ENCODE peak calls at places on chromosomes 4 and X, in seven cellular contexts. One of them, this sample, is unnamed.

GRCh38 chr4:39539026-39539690 is 11.9 kb upstream of the UGDH start:
- DNase-seq in activated T-helper 1 cell treated with Interleukin-2 at 50 U/mL for 16 hours: no peak
- DNase-seq in skeletal muscle cell: no peak
- DNase-seq in cardiac muscle cell: no peak
- DNase-seq in stimulated activated CD8-positive, alpha-beta memory T cell treated with anti-CD3 and anti-CD28 coated beads, Interleukin-15, amount 100 ng/mL, for 4 hours: no peak
- DNase-seq in foreskin melanocyte: peak; percentile 16
- DNase-seq in choroid plexus epithelial cell: peak; percentile 81
- DNase-seq in this sample: peak; percentile 89

GRCh38 chr4:146330392-146330791 is 116.1 kb downstream of the REELD1 start:
- DNase-seq in activated T-helper 1 cell treated with Interleukin-2 at 50 U/mL for 16 hours: no peak
- DNase-seq in skeletal muscle cell: no peak
- DNase-seq in cardiac muscle cell: no peak
- DNase-seq in stimulated activated CD8-positive, alpha-beta memory T cell treated with anti-CD3 and anti-CD28 coated beads, Interleukin-15, amount 100 ng/mL, for 4 hours: no peak
- DNase-seq in foreskin melanocyte: no peak
- DNase-seq in choroid plexus epithelial cell: peak; percentile 24
- DNase-seq in this sample: no peak

GRCh38 chrX:105375816-105376215 is 155.3 kb upstream of the TEX13A start:
- DNase-seq in activated T-helper 1 cell treated with Interleukin-2 at 50 U/mL for 16 hours: no peak
- DNase-seq in skeletal muscle cell: peak; percentile 35
- DNase-seq in cardiac muscle cell: peak; percentile 77
- DNase-seq in stimulated activated CD8-positive, alpha-beta memory T cell treated with anti-CD3 and anti-CD28 coated beads, Interleukin-15, amount 100 ng/mL, for 4 hours: no peak
- DNase-seq in foreskin melanocyte: peak; percentile 11
- DNase-seq in choroid plexus epithelial cell: peak; percentile 85
- DNase-seq in this sample: no peak

GRCh38 chrX:2500091-2500680 is 590 bp downstream of the DHRSX start:
- DNase-seq in activated T-helper 1 cell treated with Interleukin-2 at 50 U/mL for 16 hours: no peak
- DNase-seq in skeletal muscle cell: peak; percentile 15
- DNase-seq in cardiac muscle cell: peak; percentile 50
- DNase-seq in stimulated activated CD8-positive, alpha-beta memory T cell treated with anti-CD3 and anti-CD28 coated beads, Interleukin-15, amount 100 ng/mL, for 4 hours: no peak
- DNase-seq in foreskin melanocyte: peak; percentile 46
- DNase-seq in choroid plexus epithelial cell: peak; percentile 58
- DNase-seq in this sample: peak; percentile 14

GRCh38 chrX:23883737-23884354 is 23.9 kb downstream of the APOO start:
- DNase-seq in activated T-helper 1 cell treated with Interleukin-2 at 50 U/mL for 16 hours: no peak
- DNase-seq in skeletal muscle cell: peak; percentile 65
- DNase-seq in cardiac muscle cell: peak; percentile 63
- DNase-seq in stimulated activated CD8-positive, alpha-beta memory T cell treated with anti-CD3 and anti-CD28 coated beads, Interleukin-15, amount 100 ng/mL, for 4 hours: no peak
- DNase-seq in foreskin melanocyte: no peak
- DNase-seq in choroid plexus epithelial cell: peak; percentile 80
- DNase-seq in this sample: peak; percentile 36

GRCh38 chr4:125728568-125728967 is 413.8 kb downstream of the FAT4 start:
- DNase-seq in activated T-helper 1 cell treated with Interleukin-2 at 50 U/mL for 16 hours: no peak
- DNase-seq in skeletal muscle cell: peak; percentile 92
- DNase-seq in cardiac muscle cell: peak; percentile 92
- DNase-seq in stimulated activated CD8-positive, alpha-beta memory T cell treated with anti-CD3 and anti-CD28 coated beads, Interleukin-15, amount 100 ng/mL, for 4 hours: no peak
- DNase-seq in foreskin melanocyte: peak; percentile 11
- DNase-seq in choroid plexus epithelial cell: peak; percentile 98
- DNase-seq in this sample: peak; percentile 3

GRCh38 chrX:7552758-7553157 is 290.2 kb upstream of the VCX start:
- DNase-seq in activated T-helper 1 cell treated with Interleukin-2 at 50 U/mL for 16 hours: no peak
- DNase-seq in skeletal muscle cell: no peak
- DNase-seq in cardiac muscle cell: no peak
- DNase-seq in stimulated activated CD8-positive, alpha-beta memory T cell treated with anti-CD3 and anti-CD28 coated beads, Interleukin-15, amount 100 ng/mL, for 4 hours: no peak
- DNase-seq in foreskin melanocyte: no peak
- DNase-seq in choroid plexus epithelial cell: no peak
- DNase-seq in this sample: peak; percentile 2

GRCh38 chr4:98642991-98643426 is 15.4 kb downstream of the TSPAN5 start:
- DNase-seq in activated T-helper 1 cell treated with Interleukin-2 at 50 U/mL for 16 hours: no peak
- DNase-seq in skeletal muscle cell: peak; percentile 59
- DNase-seq in cardiac muscle cell: peak; percentile 49
- DNase-seq in stimulated activated CD8-positive, alpha-beta memory T cell treated with anti-CD3 and anti-CD28 coated beads, Interleukin-15, amount 100 ng/mL, for 4 hours: no peak
- DNase-seq in foreskin melanocyte: no peak
- DNase-seq in choroid plexus epithelial cell: peak; percentile 78
- DNase-seq in this sample: no peak

GRCh38 chr4:75844151-75844662 is 58.0 kb downstream of the PPEF2 start:
- DNase-seq in activated T-helper 1 cell treated with Interleukin-2 at 50 U/mL for 16 hours: no peak
- DNase-seq in skeletal muscle cell: peak; percentile 94
- DNase-seq in cardiac muscle cell: peak; percentile 97
- DNase-seq in stimulated activated CD8-positive, alpha-beta memory T cell treated with anti-CD3 and anti-CD28 coated beads, Interleukin-15, amount 100 ng/mL, for 4 hours: no peak
- DNase-seq in foreskin melanocyte: peak; percentile 26
- DNase-seq in choroid plexus epithelial cell: peak; percentile 96
- DNase-seq in this sample: no peak

GRCh38 chrX:103376118-103376978 is at the start of gene BEX3:
- DNase-seq in activated T-helper 1 cell treated with Interleukin-2 at 50 U/mL for 16 hours: no peak
- DNase-seq in skeletal muscle cell: no peak
- DNase-seq in cardiac muscle cell: peak; percentile 77
- DNase-seq in stimulated activated CD8-positive, alpha-beta memory T cell treated with anti-CD3 and anti-CD28 coated beads, Interleukin-15, amount 100 ng/mL, for 4 hours: no peak
- DNase-seq in foreskin melanocyte: no peak
- DNase-seq in choroid plexus epithelial cell: peak; percentile 60
- DNase-seq in this sample: peak; percentile 61

GRCh38 chrX:156001667-156002021 is 4.1 kb downstream of the IL9R start:
- DNase-seq in activated T-helper 1 cell treated with Interleukin-2 at 50 U/mL for 16 hours: no peak
- DNase-seq in skeletal muscle cell: no peak
- DNase-seq in cardiac muscle cell: no peak
- DNase-seq in stimulated activated CD8-positive, alpha-beta memory T cell treated with anti-CD3 and anti-CD28 coated beads, Interleukin-15, amount 100 ng/mL, for 4 hours: no peak
- DNase-seq in foreskin melanocyte: no peak
- DNase-seq in choroid plexus epithelial cell: no peak
- DNase-seq in this sample: no peak

GRCh38 chrX:71543316-71543715 is 10.4 kb downstream of the OGT start:
- DNase-seq in activated T-helper 1 cell treated with Interleukin-2 at 50 U/mL for 16 hours: no peak
- DNase-seq in skeletal muscle cell: no peak
- DNase-seq in cardiac muscle cell: peak; percentile 51
- DNase-seq in stimulated activated CD8-positive, alpha-beta memory T cell treated with anti-CD3 and anti-CD28 coated beads, Interleukin-15, amount 100 ng/mL, for 4 hours: no peak
- DNase-seq in foreskin melanocyte: peak; percentile 54
- DNase-seq in choroid plexus epithelial cell: peak; percentile 68
- DNase-seq in this sample: no peak

GRCh38 chr4:176123710-176124407 is 58.2 kb downstream of the WDR17 start:
- DNase-seq in activated T-helper 1 cell treated with Interleukin-2 at 50 U/mL for 16 hours: no peak
- DNase-seq in skeletal muscle cell: no peak
- DNase-seq in cardiac muscle cell: peak; percentile 20
- DNase-seq in stimulated activated CD8-positive, alpha-beta memory T cell treated with anti-CD3 and anti-CD28 coated beads, Interleukin-15, amount 100 ng/mL, for 4 hours: no peak
- DNase-seq in foreskin melanocyte: no peak
- DNase-seq in choroid plexus epithelial cell: peak; percentile 33
- DNase-seq in this sample: peak; percentile 59

GRCh38 chrX:5397409-5397808 is 831.3 kb downstream of the NLGN4X start:
- DNase-seq in activated T-helper 1 cell treated with Interleukin-2 at 50 U/mL for 16 hours: no peak
- DNase-seq in skeletal muscle cell: no peak
- DNase-seq in cardiac muscle cell: no peak
- DNase-seq in stimulated activated CD8-positive, alpha-beta memory T cell treated with anti-CD3 and anti-CD28 coated beads, Interleukin-15, amount 100 ng/mL, for 4 hours: no peak
- DNase-seq in foreskin melanocyte: no peak
- DNase-seq in choroid plexus epithelial cell: no peak
- DNase-seq in this sample: no peak

GRCh38 chr4:165506780-165507305 is 128.0 kb downstream of the CPE start:
- DNase-seq in activated T-helper 1 cell treated with Interleukin-2 at 50 U/mL for 16 hours: no peak
- DNase-seq in skeletal muscle cell: no peak
- DNase-seq in cardiac muscle cell: peak; percentile 65
- DNase-seq in stimulated activated CD8-positive, alpha-beta memory T cell treated with anti-CD3 and anti-CD28 coated beads, Interleukin-15, amount 100 ng/mL, for 4 hours: no peak
- DNase-seq in foreskin melanocyte: no peak
- DNase-seq in choroid plexus epithelial cell: peak; percentile 13
- DNase-seq in this sample: no peak

GRCh38 chr4:124737619-124738018 is 25.1 kb upstream of the ANKRD50 start:
- DNase-seq in activated T-helper 1 cell treated with Interleukin-2 at 50 U/mL for 16 hours: no peak
- DNase-seq in skeletal muscle cell: no peak
- DNase-seq in cardiac muscle cell: no peak
- DNase-seq in stimulated activated CD8-positive, alpha-beta memory T cell treated with anti-CD3 and anti-CD28 coated beads, Interleukin-15, amount 100 ng/mL, for 4 hours: no peak
- DNase-seq in foreskin melanocyte: no peak
- DNase-seq in choroid plexus epithelial cell: no peak
- DNase-seq in this sample: no peak

GRCh38 chr4:186728631-186729271 is 5.1 kb upstream of the FAT1 start:
- DNase-seq in activated T-helper 1 cell treated with Interleukin-2 at 50 U/mL for 16 hours: no peak
- DNase-seq in skeletal muscle cell: no peak
- DNase-seq in cardiac muscle cell: no peak
- DNase-seq in stimulated activated CD8-positive, alpha-beta memory T cell treated with anti-CD3 and anti-CD28 coated beads, Interleukin-15, amount 100 ng/mL, for 4 hours: no peak
- DNase-seq in foreskin melanocyte: no peak
- DNase-seq in choroid plexus epithelial cell: no peak
- DNase-seq in this sample: no peak

GRCh38 chr4:88106205-88106604 is 52.2 kb downstream of the ABCG2 start:
- DNase-seq in activated T-helper 1 cell treated with Interleukin-2 at 50 U/mL for 16 hours: no peak
- DNase-seq in skeletal muscle cell: peak; percentile 22
- DNase-seq in cardiac muscle cell: no peak
- DNase-seq in stimulated activated CD8-positive, alpha-beta memory T cell treated with anti-CD3 and anti-CD28 coated beads, Interleukin-15, amount 100 ng/mL, for 4 hours: no peak
- DNase-seq in foreskin melanocyte: no peak
- DNase-seq in choroid plexus epithelial cell: peak; percentile 23
- DNase-seq in this sample: no peak

GRCh38 chr4:6957994-6958393 is 48.4 kb downstream of the TBC1D14 start:
- DNase-seq in activated T-helper 1 cell treated with Interleukin-2 at 50 U/mL for 16 hours: no peak
- DNase-seq in skeletal muscle cell: no peak
- DNase-seq in cardiac muscle cell: no peak
- DNase-seq in stimulated activated CD8-positive, alpha-beta memory T cell treated with anti-CD3 and anti-CD28 coated beads, Interleukin-15, amount 100 ng/mL, for 4 hours: no peak
- DNase-seq in foreskin melanocyte: no peak
- DNase-seq in choroid plexus epithelial cell: no peak
- DNase-seq in this sample: no peak

GRCh38 chr4:110164251-110164650 is 34.2 kb downstream of the ELOVL6 start:
- DNase-seq in activated T-helper 1 cell treated with Interleukin-2 at 50 U/mL for 16 hours: no peak
- DNase-seq in skeletal muscle cell: peak; percentile 14
- DNase-seq in cardiac muscle cell: peak; percentile 12
- DNase-seq in stimulated activated CD8-positive, alpha-beta memory T cell treated with anti-CD3 and anti-CD28 coated beads, Interleukin-15, amount 100 ng/mL, for 4 hours: no peak
- DNase-seq in foreskin melanocyte: no peak
- DNase-seq in choroid plexus epithelial cell: peak; percentile 34
- DNase-seq in this sample: no peak

GRCh38 chrX:45806410-45807121 is 605.9 kb upstream of the DIPK2B start:
- DNase-seq in activated T-helper 1 cell treated with Interleukin-2 at 50 U/mL for 16 hours: peak; percentile 11
- DNase-seq in skeletal muscle cell: peak; percentile 83
- DNase-seq in cardiac muscle cell: peak; percentile 90
- DNase-seq in stimulated activated CD8-positive, alpha-beta memory T cell treated with anti-CD3 and anti-CD28 coated beads, Interleukin-15, amount 100 ng/mL, for 4 hours: no peak
- DNase-seq in foreskin melanocyte: peak; percentile 64
- DNase-seq in choroid plexus epithelial cell: peak; percentile 91
- DNase-seq in this sample: peak; percentile 41

GRCh38 chr4:39341075-39341725 is 25.0 kb downstream of the RFC1 start:
- DNase-seq in activated T-helper 1 cell treated with Interleukin-2 at 50 U/mL for 16 hours: no peak
- DNase-seq in skeletal muscle cell: no peak
- DNase-seq in cardiac muscle cell: no peak
- DNase-seq in stimulated activated CD8-positive, alpha-beta memory T cell treated with anti-CD3 and anti-CD28 coated beads, Interleukin-15, amount 100 ng/mL, for 4 hours: no peak
- DNase-seq in foreskin melanocyte: no peak
- DNase-seq in choroid plexus epithelial cell: no peak
- DNase-seq in this sample: peak; percentile 13

GRCh38 chr4:56134272-56134671 is 185.5 kb downstream of the CEP135 start:
- DNase-seq in activated T-helper 1 cell treated with Interleukin-2 at 50 U/mL for 16 hours: no peak
- DNase-seq in skeletal muscle cell: peak; percentile 61
- DNase-seq in cardiac muscle cell: peak; percentile 99
- DNase-seq in stimulated activated CD8-positive, alpha-beta memory T cell treated with anti-CD3 and anti-CD28 coated beads, Interleukin-15, amount 100 ng/mL, for 4 hours: no peak
- DNase-seq in foreskin melanocyte: peak; percentile 63
- DNase-seq in choroid plexus epithelial cell: peak; percentile 95
- DNase-seq in this sample: no peak

GRCh38 chr4:7812191-7812860 is 127.3 kb downstream of the AFAP1 start:
- DNase-seq in activated T-helper 1 cell treated with Interleukin-2 at 50 U/mL for 16 hours: no peak
- DNase-seq in skeletal muscle cell: no peak
- DNase-seq in cardiac muscle cell: no peak
- DNase-seq in stimulated activated CD8-positive, alpha-beta memory T cell treated with anti-CD3 and anti-CD28 coated beads, Interleukin-15, amount 100 ng/mL, for 4 hours: no peak
- DNase-seq in foreskin melanocyte: no peak
- DNase-seq in choroid plexus epithelial cell: no peak
- DNase-seq in this sample: no peak

GRCh38 chrX:121754301-121754700 is 706.9 kb downstream of the GLUD2 start:
- DNase-seq in activated T-helper 1 cell treated with Interleukin-2 at 50 U/mL for 16 hours: no peak
- DNase-seq in skeletal muscle cell: no peak
- DNase-seq in cardiac muscle cell: no peak
- DNase-seq in stimulated activated CD8-positive, alpha-beta memory T cell treated with anti-CD3 and anti-CD28 coated beads, Interleukin-15, amount 100 ng/mL, for 4 hours: no peak
- DNase-seq in foreskin melanocyte: no peak
- DNase-seq in choroid plexus epithelial cell: no peak
- DNase-seq in this sample: no peak

GRCh38 chrX:136189222-136189621 is 41.9 kb downstream of the FHL1 start:
- DNase-seq in activated T-helper 1 cell treated with Interleukin-2 at 50 U/mL for 16 hours: no peak
- DNase-seq in skeletal muscle cell: no peak
- DNase-seq in cardiac muscle cell: peak; percentile 44
- DNase-seq in stimulated activated CD8-positive, alpha-beta memory T cell treated with anti-CD3 and anti-CD28 coated beads, Interleukin-15, amount 100 ng/mL, for 4 hours: no peak
- DNase-seq in foreskin melanocyte: no peak
- DNase-seq in choroid plexus epithelial cell: no peak
- DNase-seq in this sample: no peak

GRCh38 chrX:133215747-133216146 is 2.4 kb downstream of the TFDP3 start:
- DNase-seq in activated T-helper 1 cell treated with Interleukin-2 at 50 U/mL for 16 hours: no peak
- DNase-seq in skeletal muscle cell: no peak
- DNase-seq in cardiac muscle cell: peak; percentile 8
- DNase-seq in stimulated activated CD8-positive, alpha-beta memory T cell treated with anti-CD3 and anti-CD28 coated beads, Interleukin-15, amount 100 ng/mL, for 4 hours: no peak
- DNase-seq in foreskin melanocyte: peak; percentile 13
- DNase-seq in choroid plexus epithelial cell: peak; percentile 42
- DNase-seq in this sample: peak; percentile 58

GRCh38 chrX:9310596-9310995 is 154.3 kb upstream of the TBL1X start:
- DNase-seq in activated T-helper 1 cell treated with Interleukin-2 at 50 U/mL for 16 hours: no peak
- DNase-seq in skeletal muscle cell: no peak
- DNase-seq in cardiac muscle cell: peak; percentile 15
- DNase-seq in stimulated activated CD8-positive, alpha-beta memory T cell treated with anti-CD3 and anti-CD28 coated beads, Interleukin-15, amount 100 ng/mL, for 4 hours: no peak
- DNase-seq in foreskin melanocyte: no peak
- DNase-seq in choroid plexus epithelial cell: no peak
- DNase-seq in this sample: no peak

GRCh38 chrX:45601052-45601451 is 400.4 kb upstream of the DIPK2B start:
- DNase-seq in activated T-helper 1 cell treated with Interleukin-2 at 50 U/mL for 16 hours: no peak
- DNase-seq in skeletal muscle cell: no peak
- DNase-seq in cardiac muscle cell: no peak
- DNase-seq in stimulated activated CD8-positive, alpha-beta memory T cell treated with anti-CD3 and anti-CD28 coated beads, Interleukin-15, amount 100 ng/mL, for 4 hours: no peak
- DNase-seq in foreskin melanocyte: no peak
- DNase-seq in choroid plexus epithelial cell: no peak
- DNase-seq in this sample: no peak

GRCh38 chrX:109533631-109534030 is 3.0 kb upstream of the NXT2 start:
- DNase-seq in activated T-helper 1 cell treated with Interleukin-2 at 50 U/mL for 16 hours: no peak
- DNase-seq in skeletal muscle cell: no peak
- DNase-seq in cardiac muscle cell: peak; percentile 33
- DNase-seq in stimulated activated CD8-positive, alpha-beta memory T cell treated with anti-CD3 and anti-CD28 coated beads, Interleukin-15, amount 100 ng/mL, for 4 hours: no peak
- DNase-seq in foreskin melanocyte: no peak
- DNase-seq in choroid plexus epithelial cell: peak; percentile 10
- DNase-seq in this sample: no peak

GRCh38 chrX:123962794-123963373 is 1.4 kb downstream of the STAG2 start:
- DNase-seq in activated T-helper 1 cell treated with Interleukin-2 at 50 U/mL for 16 hours: peak; percentile 70
- DNase-seq in skeletal muscle cell: peak; percentile 90
- DNase-seq in cardiac muscle cell: peak; percentile 97
- DNase-seq in stimulated activated CD8-positive, alpha-beta memory T cell treated with anti-CD3 and anti-CD28 coated beads, Interleukin-15, amount 100 ng/mL, for 4 hours: peak; percentile 63
- DNase-seq in foreskin melanocyte: peak; percentile 76
- DNase-seq in choroid plexus epithelial cell: peak; percentile 97
- DNase-seq in this sample: peak; percentile 93

GRCh38 chrX:53714580-53715335 is 28.2 kb upstream of the HUWE1 start:
- DNase-seq in activated T-helper 1 cell treated with Interleukin-2 at 50 U/mL for 16 hours: peak; percentile 30
- DNase-seq in skeletal muscle cell: peak; percentile 7
- DNase-seq in cardiac muscle cell: peak; percentile 36
- DNase-seq in stimulated activated CD8-positive, alpha-beta memory T cell treated with anti-CD3 and anti-CD28 coated beads, Interleukin-15, amount 100 ng/mL, for 4 hours: peak; percentile 41
- DNase-seq in foreskin melanocyte: no peak
- DNase-seq in choroid plexus epithelial cell: peak; percentile 71
- DNase-seq in this sample: no peak

GRCh38 chr4:74433043-74433442 is 11.9 kb upstream of the AREG start:
- DNase-seq in activated T-helper 1 cell treated with Interleukin-2 at 50 U/mL for 16 hours: no peak
- DNase-seq in skeletal muscle cell: no peak
- DNase-seq in cardiac muscle cell: peak; percentile 72
- DNase-seq in stimulated activated CD8-positive, alpha-beta memory T cell treated with anti-CD3 and anti-CD28 coated beads, Interleukin-15, amount 100 ng/mL, for 4 hours: no peak
- DNase-seq in foreskin melanocyte: no peak
- DNase-seq in choroid plexus epithelial cell: peak; percentile 76
- DNase-seq in this sample: no peak

GRCh38 chr4:15918484-15919129 is 19.9 kb downstream of the FGFBP1 start:
- DNase-seq in activated T-helper 1 cell treated with Interleukin-2 at 50 U/mL for 16 hours: no peak
- DNase-seq in skeletal muscle cell: no peak
- DNase-seq in cardiac muscle cell: no peak
- DNase-seq in stimulated activated CD8-positive, alpha-beta memory T cell treated with anti-CD3 and anti-CD28 coated beads, Interleukin-15, amount 100 ng/mL, for 4 hours: no peak
- DNase-seq in foreskin melanocyte: no peak
- DNase-seq in choroid plexus epithelial cell: no peak
- DNase-seq in this sample: no peak

GRCh38 chr4:154009795-154010194 is 220.9 kb upstream of the SFRP2 start:
- DNase-seq in activated T-helper 1 cell treated with Interleukin-2 at 50 U/mL for 16 hours: no peak
- DNase-seq in skeletal muscle cell: no peak
- DNase-seq in cardiac muscle cell: no peak
- DNase-seq in stimulated activated CD8-positive, alpha-beta memory T cell treated with anti-CD3 and anti-CD28 coated beads, Interleukin-15, amount 100 ng/mL, for 4 hours: no peak
- DNase-seq in foreskin melanocyte: no peak
- DNase-seq in choroid plexus epithelial cell: no peak
- DNase-seq in this sample: no peak

GRCh38 chr4:154332681-154333421 is 158.7 kb downstream of the DCHS2 start:
- DNase-seq in activated T-helper 1 cell treated with Interleukin-2 at 50 U/mL for 16 hours: peak; percentile 15
- DNase-seq in skeletal muscle cell: no peak
- DNase-seq in cardiac muscle cell: peak; percentile 26
- DNase-seq in stimulated activated CD8-positive, alpha-beta memory T cell treated with anti-CD3 and anti-CD28 coated beads, Interleukin-15, amount 100 ng/mL, for 4 hours: no peak
- DNase-seq in foreskin melanocyte: peak; percentile 32
- DNase-seq in choroid plexus epithelial cell: no peak
- DNase-seq in this sample: peak; percentile 11

This sample was measured in SK-MEL-5.